ENCODE peak calls at places on chromosome 7, in four cellular contexts. U is RWPE1, G is astrocyte of the hippocampus, E is amygdala. P is an unnamed sample.

GRCh38 chr7:28686418-28686800 is 271.7 kb downstream of the TRIL start:
- DNase-seq in U (peak; percentile 52), G (peak; percentile 85), E (no peak), P (no peak)

GRCh38 chr7:31258391-31258790 is 82.1 kb downstream of the NEUROD6 start:
- DNase-seq in U (no peak), G (no peak), E (no peak), P (no peak)

GRCh38 chr7:92517626-92518025 is 10.7 kb downstream of the PEX1 start:
- DNase-seq in U (no peak), G (peak; percentile 1), E (no peak), P (no peak)

GRCh38 chr7:129864042-129864441 is 88.7 kb downstream of the UBE2H start:
- DNase-seq in U (no peak), G (peak; percentile 87), E (no peak), P (no peak)

GRCh38 chr7:151215396-151215795 is 5.1 kb upstream of the H2BK1 start:
- DNase-seq in U (no peak), G (no peak), E (no peak), P (no peak)

GRCh38 chr7:101725911-101726310 is 91.5 kb upstream of the CUX1 start:
- DNase-seq in U (no peak), G (no peak), E (no peak), P (peak; percentile 54)

GRCh38 chr7:133937786-133938185 is 189.4 kb upstream of the LRGUK start:
- DNase-seq in U (no peak), G (no peak), E (no peak), P (no peak)

GRCh38 chr7:155922507-155922841 is 110.2 kb upstream of the SHH start:
- DNase-seq in U (no peak), G (no peak), E (no peak), P (no peak)

GRCh38 chr7:158830211-158830723 is 958 bp upstream of the ESYT2 start:
- DNase-seq in U (no peak), G (no peak), E (no peak), P (no peak)

GRCh38 chr7:96349572-96349971 is 27.7 kb upstream of the SLC25A13 start:
- DNase-seq in U (no peak), G (no peak), E (no peak), P (no peak)

GRCh38 chr7:44713680-44714335 is 34.8 kb upstream of the ZMIZ2 start:
- DNase-seq in U (no peak), G (no peak), E (no peak), P (no peak)

GRCh38 chr7:98038731-98039130 is 48.7 kb upstream of the OCM2 start:
- DNase-seq in U (no peak), G (no peak), E (no peak), P (no peak)

GRCh38 chr7:117385340-117386124 is 41.8 kb downstream of the ASZ1 start:
- DNase-seq in U (no peak), G (peak; percentile 29), E (no peak), P (no peak)

P was measured in NCI-H524.